ENCODE peak calls at places on chromosomes 4 and X, in five cellular contexts. One of them, this sample, is unnamed.

GRCh38 chr4:158170691-158171455 is 2.0 kb downstream of the GASK1B start:
- DNase-seq in esophagus squamous epithelium: no peak
- DNase-seq in GM13977: peak
- DNase-seq in GM12865: peak
- DNase-seq in psoas muscle: peak
- DNase-seq in this sample: peak

GRCh38 chrX:29652484-29652883 is 562.9 kb upstream of the MAGEB2 start:
- DNase-seq in esophagus squamous epithelium: no peak
- DNase-seq in GM12865: no peak
- DNase-seq in psoas muscle: no peak
- DNase-seq in GM13977: no peak
- DNase-seq in this sample: no peak

GRCh38 chrX:11968470-11968869 is 169.8 kb upstream of the FRMPD4 start:
- DNase-seq in psoas muscle: no peak
- DNase-seq in GM13977: no peak
- DNase-seq in esophagus squamous epithelium: no peak
- DNase-seq in GM12865: no peak
- DNase-seq in this sample: no peak

GRCh38 chrX:65406532-65406931 is 128.1 kb downstream of the LAS1L start:
- DNase-seq in GM12865: peak
- DNase-seq in psoas muscle: no peak
- DNase-seq in esophagus squamous epithelium: no peak
- DNase-seq in GM13977: peak
- DNase-seq in this sample: no peak

GRCh38 chr4:110109455-110109854 is 89.0 kb downstream of the ELOVL6 start:
- DNase-seq in esophagus squamous epithelium: no peak
- DNase-seq in GM12865: no peak
- DNase-seq in psoas muscle: no peak
- DNase-seq in GM13977: no peak
- DNase-seq in this sample: no peak

GRCh38 chr4:112210777-112211176 is 20.8 kb upstream of the AP1AR start:
- DNase-seq in esophagus squamous epithelium: no peak
- DNase-seq in GM13977: no peak
- DNase-seq in GM12865: no peak
- DNase-seq in psoas muscle: no peak
- DNase-seq in this sample: no peak

GRCh38 chrX:130772313-130773140 is 130.5 kb downstream of the ENOX2 start:
- DNase-seq in GM12865: no peak
- DNase-seq in esophagus squamous epithelium: no peak
- DNase-seq in GM13977: no peak
- DNase-seq in psoas muscle: no peak
- DNase-seq in this sample: no peak

GRCh38 chr4:3836041-3836801 is 70.0 kb downstream of the ADRA2C start:
- DNase-seq in esophagus squamous epithelium: no peak
- DNase-seq in GM13977: no peak
- DNase-seq in GM12865: no peak
- DNase-seq in psoas muscle: no peak
- DNase-seq in this sample: no peak

GRCh38 chr4:168630445-168631187 is 133.8 kb downstream of the PALLD start:
- DNase-seq in GM12865: no peak
- DNase-seq in GM13977: no peak
- DNase-seq in esophagus squamous epithelium: no peak
- DNase-seq in psoas muscle: no peak
- DNase-seq in this sample: peak

GRCh38 chrX:153500676-153501280 is 6.0 kb downstream of the BGN start:
- DNase-seq in GM12865: no peak
- DNase-seq in esophagus squamous epithelium: no peak
- DNase-seq in psoas muscle: no peak
- DNase-seq in GM13977: no peak
- DNase-seq in this sample: no peak

GRCh38 chr4:99529218-99529617 is 18.4 kb downstream of the C4orf17 start:
- DNase-seq in esophagus squamous epithelium: no peak
- DNase-seq in GM13977: no peak
- DNase-seq in GM12865: no peak
- DNase-seq in psoas muscle: no peak
- DNase-seq in this sample: no peak

GRCh38 chr4:178275671-178276360 is 833.6 kb upstream of the AGA start:
- DNase-seq in GM12865: no peak
- DNase-seq in GM13977: no peak
- DNase-seq in esophagus squamous epithelium: no peak
- DNase-seq in psoas muscle: no peak
- DNase-seq in this sample: no peak

GRCh38 chr4:119692001-119692400 is 63.4 kb upstream of the PDE5A start:
- DNase-seq in psoas muscle: no peak
- DNase-seq in GM12865: no peak
- DNase-seq in GM13977: no peak
- DNase-seq in esophagus squamous epithelium: no peak
- DNase-seq in this sample: no peak

GRCh38 chrX:152905081-152905420 is 7.2 kb downstream of the ZNF185 start:
- DNase-seq in GM13977: no peak
- DNase-seq in GM12865: no peak
- DNase-seq in psoas muscle: no peak
- DNase-seq in esophagus squamous epithelium: no peak
- DNase-seq in this sample: no peak

GRCh38 chr4:187017156-187017555 is 293.5 kb upstream of the FAT1 start:
- DNase-seq in psoas muscle: no peak
- DNase-seq in GM12865: no peak
- DNase-seq in esophagus squamous epithelium: no peak
- DNase-seq in GM13977: no peak
- DNase-seq in this sample: no peak

GRCh38 chr4:122836941-122837340 is 10.3 kb downstream of the FGF2 start:
- DNase-seq in GM13977: no peak
- DNase-seq in psoas muscle: no peak
- DNase-seq in esophagus squamous epithelium: no peak
- DNase-seq in GM12865: no peak
- DNase-seq in this sample: no peak

GRCh38 chrX:1525583-1526355 is 11.2 kb downstream of the P2RY8 start:
- DNase-seq in GM13977: no peak
- DNase-seq in GM12865: no peak
- DNase-seq in esophagus squamous epithelium: no peak
- DNase-seq in psoas muscle: no peak
- DNase-seq in this sample: no peak

DNA sequence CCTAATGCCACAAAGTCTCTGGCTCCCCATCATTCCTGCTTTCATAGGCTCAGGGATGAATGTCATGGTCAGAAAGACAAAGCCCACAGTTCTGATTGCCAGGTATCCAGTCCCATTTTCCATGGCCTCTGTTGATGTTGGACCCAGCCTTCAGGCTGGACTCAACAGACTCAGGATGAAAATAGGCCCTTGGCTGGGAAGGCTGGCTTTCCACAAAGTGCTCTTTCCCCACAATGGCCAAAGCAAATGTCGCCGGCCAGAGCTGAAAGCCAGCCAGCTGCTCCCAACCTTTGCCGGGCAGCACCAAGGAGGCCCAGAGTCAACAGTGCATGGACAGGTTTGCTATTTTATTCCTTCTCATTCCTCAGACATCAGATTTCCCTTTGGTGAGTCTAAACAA is 430.1 kb upstream of the FGF16 start:
- DNase-seq in esophagus squamous epithelium: no peak
- DNase-seq in GM12865: no peak
- DNase-seq in GM13977: no peak
- DNase-seq in psoas muscle: no peak
- DNase-seq in this sample: no peak
- TF ChIP-seq CTCF in esophagus squamous epithelium: no peak
- TF ChIP-seq CTCF in GM12865: no peak
- TF ChIP-seq CTCF in GM13977: no peak
- TF ChIP-seq CTCF in psoas muscle: no peak
- TF ChIP-seq CTCF in this sample: no peak

GRCh38 chrX:143669395-143669794 is 33.5 kb upstream of the SLITRK4 start:
- DNase-seq in psoas muscle: no peak
- DNase-seq in esophagus squamous epithelium: no peak
- DNase-seq in GM12865: no peak
- DNase-seq in GM13977: no peak
- DNase-seq in this sample: no peak
- TF ChIP-seq CTCF in psoas muscle: no peak
- TF ChIP-seq CTCF in esophagus squamous epithelium: no peak
- TF ChIP-seq CTCF in GM12865: no peak
- TF ChIP-seq CTCF in GM13977: no peak
- TF ChIP-seq CTCF in this sample: no peak

DNA sequence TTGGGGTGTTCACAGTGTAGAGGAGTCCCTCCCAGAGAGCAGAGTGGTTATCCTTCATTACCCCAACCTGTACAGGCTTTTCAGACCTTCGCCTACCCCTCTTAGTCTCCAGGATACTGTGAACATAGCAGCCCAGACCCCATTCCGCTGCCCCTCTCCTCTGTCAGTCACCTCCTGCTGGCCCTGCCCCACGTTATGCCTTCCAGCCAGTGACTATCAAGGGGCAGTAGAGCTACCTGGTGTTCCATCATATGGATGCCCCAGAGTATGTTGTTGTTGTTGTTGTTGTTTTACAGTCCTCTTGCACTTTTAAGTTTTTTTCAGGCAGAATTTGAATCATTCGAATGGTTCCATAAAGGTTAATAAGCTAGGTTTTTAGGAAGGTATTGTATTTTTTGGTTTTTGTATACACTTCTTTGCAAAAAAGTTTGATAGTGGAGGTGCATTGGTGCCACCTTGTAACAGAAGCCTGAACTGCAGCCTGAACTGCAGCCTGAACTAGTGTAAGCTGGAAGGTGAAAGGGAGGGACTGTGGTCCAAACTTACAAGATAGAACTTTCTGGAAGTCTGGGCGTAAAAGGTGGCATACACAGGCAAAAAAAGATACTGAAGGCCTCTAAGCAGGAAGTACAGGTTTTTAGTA is 101.4 kb upstream of the RAB40AL start:
- DNase-seq in esophagus squamous epithelium: no peak
- DNase-seq in GM12865: peak
- DNase-seq in psoas muscle: no peak
- DNase-seq in GM13977: peak
- DNase-seq in this sample: peak
- TF ChIP-seq CTCF in esophagus squamous epithelium: peak
- TF ChIP-seq CTCF in GM12865: peak
- TF ChIP-seq CTCF in psoas muscle: peak
- TF ChIP-seq CTCF in GM13977: peak
- TF ChIP-seq CTCF in this sample: no peak

DNA sequence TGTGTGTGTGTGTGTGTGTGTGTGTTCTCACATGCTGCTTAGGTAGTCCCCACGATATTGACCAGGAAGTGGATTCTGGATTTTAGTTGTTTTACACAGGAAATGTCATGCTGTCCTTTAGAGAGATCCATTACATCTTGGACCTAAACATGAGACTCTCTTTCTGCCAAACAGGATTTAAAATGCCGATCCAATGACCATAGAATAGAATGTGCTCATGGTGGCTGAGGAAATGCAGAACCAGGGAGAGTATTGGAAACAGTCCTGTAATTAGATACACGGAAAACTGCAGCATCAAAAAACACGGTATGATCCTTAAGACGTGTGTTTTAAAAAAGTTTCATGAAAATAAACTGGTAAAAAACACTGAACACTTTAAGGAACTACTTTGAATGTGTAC is 347.8 kb upstream of the FRG1 start:
- DNase-seq in psoas muscle: no peak
- DNase-seq in GM12865: no peak
- DNase-seq in GM13977: no peak
- DNase-seq in esophagus squamous epithelium: no peak
- DNase-seq in this sample: no peak
- TF ChIP-seq CTCF in psoas muscle: no peak
- TF ChIP-seq CTCF in GM12865: no peak
- TF ChIP-seq CTCF in GM13977: no peak
- TF ChIP-seq CTCF in esophagus squamous epithelium: no peak
- TF ChIP-seq CTCF in this sample: no peak

GRCh38 chrX:115949900-115950822 is 220.4 kb upstream of the AGTR2 start:
- DNase-seq in esophagus squamous epithelium: no peak
- DNase-seq in psoas muscle: no peak
- DNase-seq in GM12865: no peak
- DNase-seq in GM13977: peak
- DNase-seq in this sample: no peak

GRCh38 chrX:115948018-115948923 is 222.3 kb upstream of the AGTR2 start:
- DNase-seq in psoas muscle: no peak
- DNase-seq in GM13977: peak
- DNase-seq in esophagus squamous epithelium: no peak
- DNase-seq in GM12865: no peak
- DNase-seq in this sample: no peak

GRCh38 chrX:115957862-115958490 is 212.6 kb upstream of the AGTR2 start:
- DNase-seq in esophagus squamous epithelium: no peak
- DNase-seq in GM13977: no peak
- DNase-seq in psoas muscle: no peak
- DNase-seq in GM12865: no peak
- DNase-seq in this sample: no peak

DNA sequence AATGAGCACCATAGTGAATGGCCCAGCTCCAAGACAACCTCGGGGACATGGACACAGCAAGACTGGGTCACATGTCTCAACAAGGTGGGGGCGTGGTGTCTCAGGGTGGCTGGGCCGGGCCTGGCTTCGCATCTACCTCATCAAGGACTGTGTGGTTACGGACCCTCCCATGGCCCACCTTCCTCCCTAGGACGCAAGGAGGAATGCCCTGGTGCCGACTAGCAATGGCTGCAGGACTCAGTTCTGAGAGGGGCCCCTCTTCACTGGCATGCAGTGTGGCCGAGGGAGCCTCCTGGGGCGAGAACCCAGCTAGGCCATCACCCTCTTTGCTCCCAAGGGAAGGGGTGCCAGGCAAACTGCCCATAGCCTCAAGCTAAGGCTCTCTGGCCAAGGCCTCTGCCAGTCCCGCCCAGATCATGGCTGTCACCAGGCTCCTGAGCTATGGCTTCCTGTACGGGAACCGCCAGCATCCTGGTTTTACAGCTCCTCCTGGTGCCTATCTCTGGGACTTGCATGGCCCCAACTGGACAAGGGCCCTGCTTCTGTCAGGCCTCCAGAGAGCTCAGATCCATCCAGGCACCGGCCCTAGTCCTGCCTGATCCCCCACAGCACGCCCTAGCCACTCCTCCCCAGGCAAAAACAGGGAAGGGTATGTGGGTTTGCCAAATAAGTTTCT is 218.0 kb upstream of the AGTR2 start:
- DNase-seq in GM13977: peak
- DNase-seq in GM12865: no peak
- DNase-seq in psoas muscle: no peak
- DNase-seq in esophagus squamous epithelium: no peak
- DNase-seq in this sample: no peak
- TF ChIP-seq CTCF in GM13977: peak
- TF ChIP-seq CTCF in GM12865: no peak
- TF ChIP-seq CTCF in psoas muscle: peak
- TF ChIP-seq CTCF in esophagus squamous epithelium: no peak
- TF ChIP-seq CTCF in this sample: no peak

GRCh38 chr4:39638358-39639239 is at the start of gene SMIM14:
- DNase-seq in GM13977: peak
- DNase-seq in esophagus squamous epithelium: peak
- DNase-seq in GM12865: peak
- DNase-seq in psoas muscle: peak
- DNase-seq in this sample: peak
- TF ChIP-seq CTCF in GM13977: no peak
- TF ChIP-seq CTCF in esophagus squamous epithelium: no peak
- TF ChIP-seq CTCF in GM12865: no peak
- TF ChIP-seq CTCF in psoas muscle: peak
- TF ChIP-seq CTCF in this sample: no peak

This sample was measured in GM20000.